ENCODE peak calls at places on chromosomes 11 and 22, in seven cellular contexts. D is upper lobe of left lung; T is naive thymus-derived CD4-positive, alpha-beta T cell; J is right lobe of liver; S is fibroblast of lung; F is pancreas; Y is PC-3. A is an unnamed sample.
A peak's percentile ranks its signal among the peaks of the same experiment; 100 is the strongest.

GRCh38 chr11:86292912-86293606 is 9.0 kb upstream of the HIKESHI start:
- DNase-seq in D (no peak), T (no peak), J (no peak), S (no peak), F (no peak), Y (no peak), A (peak; percentile 13)

GRCh38 chr11:86637976-86638375 is 34.4 kb downstream of the ME3 start:
- DNase-seq in D (no peak), T (no peak), J (no peak), S (peak; percentile 73), F (no peak), Y (no peak), A (no peak)

GRCh38 chr11:128021304-128022006 is 565.9 kb downstream of the ETS1 start:
- DNase-seq in D (no peak), T (no peak), J (peak; percentile 76), S (peak; percentile 21), F (no peak), Y (no peak), A (no peak)

GRCh38 chr11:10601722-10602281 is 33.3 kb upstream of the LYVE1 start:
- DNase-seq in D (peak; percentile 65), T (no peak), J (peak; percentile 43), S (no peak), F (no peak), Y (no peak), A (no peak)

GRCh38 chr11:12685229-12685628 is 11.0 kb downstream of the TEAD1 start:
- DNase-seq in D (no peak), T (no peak), J (no peak), S (no peak), F (no peak), Y (peak; percentile 57), A (no peak)

GRCh38 chr22:49768961-49769690 is 58.5 kb downstream of the BRD1 start:
- DNase-seq in D (no peak), T (no peak), J (peak; percentile 30), S (peak; percentile 40), F (no peak), Y (no peak), A (no peak)

GRCh38 chr11:10139656-10140055 is 154.4 kb downstream of the SBF2 start:
- DNase-seq in D (no peak), T (no peak), J (no peak), S (peak; percentile 91), F (no peak), Y (peak; percentile 69), A (no peak)

GRCh38 chr11:44627911-44628729 is 62.7 kb downstream of the CD82 start:
- DNase-seq in D (peak; percentile 63), T (no peak), J (peak; percentile 75), S (peak; percentile 72), F (peak; percentile 74), Y (no peak), A (no peak)

GRCh38 chr11:50074161-50074560 is 41.5 kb downstream of the OR4C45 start:
- DNase-seq in D (no peak), T (no peak), J (no peak), S (no peak), F (no peak), Y (no peak), A (no peak)

GRCh38 chr22:41178425-41178975 is 26.6 kb upstream of the L3MBTL2 start:
- DNase-seq in D (no peak), T (no peak), J (peak; percentile 64), S (no peak), F (no peak), Y (no peak), A (no peak)

GRCh38 chr11:121426476-121427454 is 25.3 kb upstream of the SORL1 start:
- DNase-seq in D (peak; percentile 66), T (peak; percentile 37), J (peak; percentile 73), S (no peak), F (no peak), Y (peak; percentile 43), A (peak; percentile 12)

GRCh38 chr11:122852071-122852831 is 14.0 kb downstream of the CRTAM start:
- DNase-seq in D (no peak), T (peak; percentile 19), J (no peak), S (peak; percentile 43), F (no peak), Y (peak; percentile 43), A (no peak)

GRCh38 chr11:19753451-19754041 is 40.9 kb downstream of the NAV2 start:
- DNase-seq in D (peak; percentile 79), T (no peak), J (no peak), S (peak; percentile 69), F (no peak), Y (peak; percentile 25), A (no peak)

GRCh38 chr22:41619979-41620645 is 731 bp downstream of the DESI1 start:
- DNase-seq in D (peak; percentile 40), T (peak; percentile 36), J (peak; percentile 64), S (no peak), F (peak; percentile 44), Y (peak; percentile 20), A (peak; percentile 5)

GRCh38 chr11:69166186-69167115 is 10.7 kb downstream of the SMIM38 start:
- DNase-seq in D (peak; percentile 39), T (no peak), J (no peak), S (peak; percentile 89), F (no peak), Y (peak; percentile 79), A (no peak)

GRCh38 chr22:46538816-46539163 is 1.4 kb upstream of the CELSR1 start:
- DNase-seq in D (no peak), T (no peak), J (no peak), S (peak; percentile 71), F (no peak), Y (peak; percentile 54), A (no peak)

GRCh38 chr11:61264795-61265194 is 23.8 kb downstream of the PGA5 start:
- DNase-seq in D (no peak), T (no peak), J (peak; percentile 54), S (no peak), F (no peak), Y (no peak), A (no peak)

GRCh38 chr11:73321342-73322110 is 13.4 kb downstream of the ARHGEF17 start:
- DNase-seq in D (no peak), T (no peak), J (peak; percentile 67), S (peak; percentile 77), F (no peak), Y (no peak), A (no peak)

GRCh38 chr22:50119768-50120251 is 30.0 kb downstream of the MOV10L1 start:
- DNase-seq in D (no peak), T (no peak), J (no peak), S (peak; percentile 33), F (no peak), Y (no peak), A (no peak)

GRCh38 chr11:57303280-57303989 is 21.3 kb downstream of the TNKS1BP1 start:
- DNase-seq in D (no peak), T (no peak), J (no peak), S (no peak), F (no peak), Y (no peak), A (no peak)
- H3K36me3 ChIP-seq in D (peaks cover 49% of the 10 kb centered on the region), T (no peaks in the 10 kb centered on the region), J (peaks cover 11% of the 10 kb centered on the region), S (peaks cover 48% of the 10 kb centered on the region), F (peaks cover 23% of the 10 kb centered on the region), Y (peaks cover 59% of the 10 kb centered on the region), A (peaks cover 9% of the 10 kb centered on the region)

DNA sequence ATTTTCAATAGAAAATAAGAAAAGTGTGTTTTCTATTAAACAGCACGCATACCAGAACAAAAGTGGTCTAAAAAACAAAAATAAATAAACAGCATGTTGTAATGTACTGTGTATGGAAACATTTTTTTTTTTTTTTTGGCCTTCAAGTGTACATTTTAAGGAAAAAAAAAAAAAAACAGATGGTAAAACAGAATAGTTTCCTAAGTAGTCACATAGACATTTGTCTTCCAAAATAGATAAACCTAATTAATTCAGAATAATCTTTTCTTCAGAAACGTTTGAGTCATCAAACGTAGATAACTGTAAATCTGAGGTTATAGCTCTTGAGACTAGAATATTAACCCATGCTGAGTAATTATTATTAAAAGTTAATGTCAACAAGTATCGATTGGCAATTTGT is 396 bp upstream of the CFAP300 start:
- DNase-seq in D (no peak), T (no peak), J (no peak), S (peak; percentile 70), F (no peak), Y (no peak), A (no peak)
- H3K4me3 ChIP-seq in D (peak overlapping the region; percentile 55), T (no peak overlapping the region), J (peak overlapping the region; percentile 16), S (peak overlapping the region; percentile 57), F (peak overlapping the region; percentile 36), Y (peak overlapping the region; percentile 78), A (peak overlapping the region; percentile 37)

GRCh38 chr11:7577226-7577882 is 63.6 kb downstream of the PPFIBP2 start:
- DNase-seq in D (peak; percentile 45), T (no peak), J (no peak), S (peak; percentile 10), F (no peak), Y (no peak), A (no peak)

GRCh38 chr11:7577883-7578242 is 64.1 kb downstream of the PPFIBP2 start:
- DNase-seq in D (no peak), T (peak; percentile 14), J (no peak), S (peak; percentile 18), F (no peak), Y (peak; percentile 48), A (no peak)

GRCh38 chr11:7576671-7577225 is 62.9 kb downstream of the PPFIBP2 start:
- DNase-seq in D (no peak), T (no peak), J (no peak), S (peak; percentile 27), F (no peak), Y (no peak), A (no peak)

GRCh38 chr11:7574491-7575129 is 60.8 kb downstream of the PPFIBP2 start:
- DNase-seq in D (no peak), T (no peak), J (peak; percentile 31), S (peak; percentile 5), F (no peak), Y (no peak), A (no peak)

GRCh38 chr11:7575841-7576451 is 62.1 kb downstream of the PPFIBP2 start:
- DNase-seq in D (peak; percentile 68), T (peak; percentile 2), J (peak; percentile 53), S (no peak), F (no peak), Y (peak; percentile 41), A (no peak)
- H3K4me1 ChIP-seq in D (peaks cover 70% of the 10 kb centered on the region), T (no peaks in the 10 kb centered on the region), J (no peaks in the 10 kb centered on the region), S (peaks cover 50% of the 10 kb centered on the region), F (peaks cover 21% of the 10 kb centered on the region), Y (peaks cover 41% of the 10 kb centered on the region), A (peaks cover 13% of the 10 kb centered on the region)

GRCh38 chr11:65209711-65210360 is 28.1 kb downstream of the CAPN1 start:
- DNase-seq in D (no peak), T (no peak), J (no peak), S (no peak), F (no peak), Y (no peak), A (no peak)
- H3K36me3 ChIP-seq in D (peaks cover 72% of the 10 kb centered on the region), T (peaks cover 26% of the 10 kb centered on the region), J (peaks cover 12% of the 10 kb centered on the region), S (peaks cover 36% of the 10 kb centered on the region), F (no peaks in the 10 kb centered on the region), Y (peaks cover 57% of the 10 kb centered on the region), A (peaks cover 56% of the 10 kb centered on the region)